ENCODE peak calls at places on chromosomes 3 and 15, in five cellular contexts. One of them, this sample, is unnamed.

GRCh38 chr3:189902230-189903186 is 218.2 kb downstream of the P3H2 start:
- ATAC-seq in sciatic nerve: peak; percentile 32
- ATAC-seq in left cardiac atrium: peak; percentile 22
- ATAC-seq in gastroesophageal sphincter: peak; percentile 19
- ATAC-seq in psoas muscle: no peak
- ATAC-seq in this sample: no peak

GRCh38 chr3:72692959-72693518 is 155.2 kb downstream of the SHQ1 start:
- ATAC-seq in psoas muscle: no peak
- ATAC-seq in sciatic nerve: no peak
- ATAC-seq in gastroesophageal sphincter: no peak
- ATAC-seq in left cardiac atrium: no peak
- ATAC-seq in this sample: no peak

GRCh38 chr15:86634992-86635608 is 555.4 kb downstream of the AGBL1 start:
- ATAC-seq in psoas muscle: no peak
- ATAC-seq in left cardiac atrium: no peak
- ATAC-seq in gastroesophageal sphincter: no peak
- ATAC-seq in sciatic nerve: no peak
- ATAC-seq in this sample: no peak

GRCh38 chr15:46111730-46112129 is 476.9 kb downstream of the SQOR start:
- ATAC-seq in sciatic nerve: no peak
- ATAC-seq in psoas muscle: no peak
- ATAC-seq in gastroesophageal sphincter: no peak
- ATAC-seq in left cardiac atrium: no peak
- ATAC-seq in this sample: no peak

GRCh38 chr15:92801774-92802464 is 98.2 kb upstream of the CHD2 start:
- ATAC-seq in sciatic nerve: peak; percentile 27
- ATAC-seq in left cardiac atrium: peak; percentile 32
- ATAC-seq in gastroesophageal sphincter: no peak
- ATAC-seq in psoas muscle: no peak
- ATAC-seq in this sample: no peak

GRCh38 chr3:3641877-3642276 is 157.4 kb upstream of the LRRN1 start:
- ATAC-seq in sciatic nerve: no peak
- ATAC-seq in psoas muscle: no peak
- ATAC-seq in gastroesophageal sphincter: no peak
- ATAC-seq in left cardiac atrium: no peak
- ATAC-seq in this sample: no peak

GRCh38 chr3:47017504-47018268 is 38.2 kb downstream of the NBEAL2 start:
- ATAC-seq in psoas muscle: no peak
- ATAC-seq in gastroesophageal sphincter: no peak
- ATAC-seq in left cardiac atrium: no peak
- ATAC-seq in sciatic nerve: no peak
- ATAC-seq in this sample: no peak

GRCh38 chr3:43031490-43032216 is 52.5 kb downstream of the GASK1A start:
- ATAC-seq in left cardiac atrium: peak; percentile 56
- ATAC-seq in psoas muscle: peak; percentile 94
- ATAC-seq in gastroesophageal sphincter: peak; percentile 85
- ATAC-seq in sciatic nerve: peak; percentile 86
- ATAC-seq in this sample: no peak

GRCh38 chr3:122794483-122794778 is 438 bp upstream of the SLC49A4 start:
- ATAC-seq in sciatic nerve: no peak
- ATAC-seq in gastroesophageal sphincter: no peak
- ATAC-seq in psoas muscle: no peak
- ATAC-seq in left cardiac atrium: no peak
- ATAC-seq in this sample: no peak

GRCh38 chr15:89492111-89492641 is 4.2 kb downstream of the RHCG start:
- ATAC-seq in left cardiac atrium: no peak
- ATAC-seq in psoas muscle: no peak
- ATAC-seq in gastroesophageal sphincter: no peak
- ATAC-seq in sciatic nerve: no peak
- ATAC-seq in this sample: no peak

GRCh38 chr3:140845878-140846277 is 95.8 kb upstream of the SLC25A36 start:
- ATAC-seq in psoas muscle: no peak
- ATAC-seq in left cardiac atrium: no peak
- ATAC-seq in gastroesophageal sphincter: no peak
- ATAC-seq in sciatic nerve: no peak
- ATAC-seq in this sample: no peak

GRCh38 chr3:142618917-142619401 is 22.8 kb downstream of the PLS1 start:
- ATAC-seq in left cardiac atrium: peak; percentile 57
- ATAC-seq in psoas muscle: no peak
- ATAC-seq in sciatic nerve: no peak
- ATAC-seq in gastroesophageal sphincter: no peak
- ATAC-seq in this sample: no peak

GRCh38 chr15:91704343-91704742 is 149.2 kb upstream of the SLCO3A1 start:
- ATAC-seq in sciatic nerve: no peak
- ATAC-seq in gastroesophageal sphincter: no peak
- ATAC-seq in left cardiac atrium: peak; percentile 13
- ATAC-seq in psoas muscle: no peak
- ATAC-seq in this sample: no peak

GRCh38 chr3:39937874-39938273 is 128.5 kb downstream of the MYRIP start:
- ATAC-seq in sciatic nerve: no peak
- ATAC-seq in psoas muscle: no peak
- ATAC-seq in left cardiac atrium: peak; percentile 56
- ATAC-seq in gastroesophageal sphincter: no peak
- ATAC-seq in this sample: no peak

GRCh38 chr15:57504599-57504940 is 87.1 kb upstream of the MYZAP start:
- ATAC-seq in sciatic nerve: peak; percentile 3
- ATAC-seq in left cardiac atrium: no peak
- ATAC-seq in gastroesophageal sphincter: no peak
- ATAC-seq in psoas muscle: no peak
- ATAC-seq in this sample: no peak

GRCh38 chr15:57133127-57133968 is 214.9 kb downstream of the TCF12 start:
- ATAC-seq in psoas muscle: no peak
- ATAC-seq in left cardiac atrium: no peak
- ATAC-seq in gastroesophageal sphincter: no peak
- ATAC-seq in sciatic nerve: peak; percentile 29
- ATAC-seq in this sample: peak; percentile 16